ENCODE peak calls at places on chromosome 22, in seven cellular contexts. Q is K562, Y is SK-N-SH, C is HepG2, E is GM12892, N is GM12878, D is H1. I is an unnamed sample.

GRCh38 chr22:36613958-36614357 is 85.0 kb upstream of the EIF3D start:
- DNase-seq in Q (no peak), Y (no peak), C (peak), E (no peak), N (no peak), D (no peak), I (no peak)

GRCh38 chr22:19656541-19657251 is 57.6 kb upstream of the SEPTIN5 start:
- DNase-seq in Q (no peak), Y (no peak), C (no peak), E (no peak), N (no peak), D (no peak), I (no peak)

GRCh38 chr22:19329454-19329853 is 37.9 kb upstream of the CLTCL1 start:
- DNase-seq in Q (no peak), Y (no peak), C (no peak), E (no peak), N (no peak), D (no peak), I (no peak)

GRCh38 chr22:40818192-40818746 is 877 bp downstream of the SLC25A17 start:
- DNase-seq in Q (no peak), Y (no peak), C (no peak), E (no peak), N (no peak), D (no peak), I (no peak)

GRCh38 chr22:49623715-49624114 is 204.0 kb downstream of the BRD1 start:
- DNase-seq in Q (no peak), Y (no peak), C (no peak), E (no peak), N (no peak), D (no peak), I (no peak)

GRCh38 chr22:20128902-20129746 is 2.5 kb upstream of the ZDHHC8 start:
- DNase-seq in Q (peak), Y (no peak), C (peak), E (no peak), N (no peak), D (no peak), I (no peak)

GRCh38 chr22:20186871-20187546 is 36.2 kb upstream of the CCDC188 start:
- DNase-seq in Q (no peak), Y (no peak), C (no peak), E (no peak), N (no peak), D (no peak), I (no peak)

GRCh38 chr22:27218521-27218920 is 561.1 kb downstream of the MIAT start:
- DNase-seq in Q (no peak), Y (peak), C (no peak), E (no peak), N (no peak), D (no peak), I (no peak)

GRCh38 chr22:29062286-29062949 is 787 bp upstream of the C22orf31 start:
- DNase-seq in Q (no peak), Y (no peak), C (peak), E (no peak), N (no peak), D (no peak), I (no peak)

GRCh38 chr22:19143967-19144400 is 467 bp downstream of the ESS2 start:
- DNase-seq in Q (peak), Y (no peak), C (no peak), E (no peak), N (no peak), D (no peak), I (no peak)

GRCh38 chr22:31833930-31834329 is 80.1 kb downstream of the DEPDC5 start:
- DNase-seq in Q (no peak), Y (no peak), C (no peak), E (no peak), N (no peak), D (no peak), I (no peak)

GRCh38 chr22:30277547-30278344 is 11.1 kb upstream of the OSM start:
- DNase-seq in Q (no peak), Y (no peak), C (no peak), E (no peak), N (no peak), D (no peak), I (no peak)

GRCh38 chr22:42416671-42417230 is 15.5 kb downstream of the NFAM1 start:
- DNase-seq in Q (no peak), Y (no peak), C (no peak), E (no peak), N (no peak), D (no peak), I (no peak)

GRCh38 chr22:48653306-48653705 is 1174.4 kb downstream of the BRD1 start:
- DNase-seq in Q (no peak), Y (no peak), C (no peak), E (no peak), N (no peak), D (no peak), I (no peak)

GRCh38 chr22:27580311-27580897 is 221.2 kb downstream of the MN1 start:
- DNase-seq in Q (no peak), Y (no peak), C (no peak), E (no peak), N (no peak), D (no peak), I (no peak)

GRCh38 chr22:42797021-42797420 is 60.1 kb downstream of the ARFGAP3 start:
- DNase-seq in Q (no peak), Y (no peak), C (no peak), E (no peak), N (no peak), D (no peak), I (no peak)

GRCh38 chr22:33658775-33659174 is 261.5 kb downstream of the LARGE1 start:
- DNase-seq in Q (no peak), Y (no peak), C (no peak), E (no peak), N (no peak), D (no peak), I (no peak)

GRCh38 chr22:30902496-30903357 is 65.8 kb downstream of the MORC2 start:
- DNase-seq in Q (no peak), Y (no peak), C (no peak), E (no peak), N (peak), D (no peak), I (no peak)

GRCh38 chr22:42317691-42318547 is 47.5 kb upstream of the TCF20 start:
- DNase-seq in Q (no peak), Y (peak), C (no peak), E (no peak), N (no peak), D (no peak), I (no peak)

GRCh38 chr22:48841881-48842582 is 985.6 kb downstream of the BRD1 start:
- DNase-seq in Q (no peak), Y (no peak), C (no peak), E (no peak), N (no peak), D (no peak), I (no peak)

GRCh38 chr22:20315337-20316216 is 4.3 kb downstream of the DGCR6L start:
- DNase-seq in Q (no peak), Y (no peak), C (no peak), E (no peak), N (no peak), D (no peak), I (no peak)

GRCh38 chr22:32723632-32724031 is 77.9 kb upstream of the TIMP3 start:
- DNase-seq in Q (no peak), Y (no peak), C (no peak), E (peak), N (peak), D (no peak), I (peak)

GRCh38 chr22:38338772-38339379 is 21.6 kb upstream of the CSNK1E start:
- DNase-seq in Q (no peak), Y (no peak), C (no peak), E (no peak), N (no peak), D (no peak), I (no peak)

GRCh38 chr22:36771376-36772063 is 4.4 kb downstream of the IFT27 start:
- DNase-seq in Q (no peak), Y (no peak), C (no peak), E (no peak), N (no peak), D (no peak), I (no peak)

GRCh38 chr22:41285441-41285819 is 557 bp downstream of the RANGAP1 start:
- DNase-seq in Q (peak), Y (peak), C (peak), E (peak), N (no peak), D (no peak), I (peak)

DNA sequence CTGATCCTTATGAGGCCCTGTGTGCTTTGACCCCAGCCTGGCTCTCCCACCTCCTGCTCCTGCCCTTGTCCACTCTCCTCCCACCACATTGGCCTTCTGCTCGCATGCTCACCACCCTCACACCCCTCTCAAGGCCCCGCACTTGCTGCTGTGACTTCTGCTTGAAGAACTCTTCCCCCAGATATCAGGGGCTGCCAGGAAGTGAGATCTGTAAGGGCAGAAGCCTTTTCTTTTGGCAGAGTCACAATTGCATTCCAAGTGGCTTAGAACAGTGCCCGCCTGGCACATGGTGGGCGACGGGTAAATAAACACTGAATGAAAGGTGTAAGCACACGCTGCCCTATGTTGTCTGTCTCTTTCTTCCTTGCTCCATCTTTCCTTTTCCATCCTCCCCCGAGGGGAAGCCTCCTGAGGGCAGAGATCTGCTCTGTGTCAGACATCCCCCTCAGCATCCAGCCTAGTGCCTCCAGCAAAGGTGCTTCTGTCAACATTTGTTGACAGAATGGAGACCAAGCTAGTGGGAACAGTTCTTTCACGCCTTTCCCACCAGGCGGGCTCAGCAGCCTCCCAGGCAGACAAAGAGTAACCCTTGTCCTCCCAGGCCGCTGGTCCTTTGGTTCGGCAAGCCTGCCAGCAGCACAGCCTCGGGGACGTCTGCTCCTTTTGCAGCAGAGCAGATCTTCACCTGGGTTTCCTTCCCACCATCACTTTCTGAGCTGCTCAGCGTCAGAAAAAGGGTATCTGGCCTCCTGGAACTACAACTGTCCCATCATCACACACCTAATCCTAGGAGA is 10.0 kb upstream of the PEX26 start:
- DNase-seq in Q (no peak), Y (no peak), C (no peak), E (no peak), N (no peak), D (no peak), I (no peak)
- TF ChIP-seq TAF1 in Q (no peak), Y (no peak), C (no peak), E (no peak), N (no peak), D (no peak), I (no peak)

DNA sequence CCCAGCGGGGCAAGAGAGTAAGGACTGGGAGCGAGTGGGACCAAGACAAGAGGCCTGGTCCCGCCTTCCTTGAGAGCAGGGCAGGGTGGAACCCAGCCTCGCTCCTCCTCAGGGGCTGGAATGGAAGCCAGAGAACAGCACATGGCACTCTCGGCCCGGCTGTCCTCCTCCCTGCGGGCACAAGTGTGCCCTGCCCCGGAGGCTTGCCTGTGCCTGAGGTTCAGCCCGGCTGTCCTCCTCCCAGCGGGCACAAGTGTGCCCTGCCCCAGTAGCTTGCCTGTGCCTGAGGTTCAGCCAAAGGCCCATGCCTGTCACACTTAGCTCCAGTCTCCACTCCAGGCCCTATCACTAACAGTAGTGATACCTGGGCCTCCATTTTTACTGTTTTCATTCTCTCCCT is 24.2 kb downstream of the SULT4A1 start:
- DNase-seq in Q (no peak), Y (no peak), C (no peak), E (no peak), N (no peak), D (no peak), I (no peak)
- TF ChIP-seq TAF1 in Q (no peak), Y (no peak), C (no peak), E (no peak), N (no peak), D (no peak), I (no peak)

DNA sequence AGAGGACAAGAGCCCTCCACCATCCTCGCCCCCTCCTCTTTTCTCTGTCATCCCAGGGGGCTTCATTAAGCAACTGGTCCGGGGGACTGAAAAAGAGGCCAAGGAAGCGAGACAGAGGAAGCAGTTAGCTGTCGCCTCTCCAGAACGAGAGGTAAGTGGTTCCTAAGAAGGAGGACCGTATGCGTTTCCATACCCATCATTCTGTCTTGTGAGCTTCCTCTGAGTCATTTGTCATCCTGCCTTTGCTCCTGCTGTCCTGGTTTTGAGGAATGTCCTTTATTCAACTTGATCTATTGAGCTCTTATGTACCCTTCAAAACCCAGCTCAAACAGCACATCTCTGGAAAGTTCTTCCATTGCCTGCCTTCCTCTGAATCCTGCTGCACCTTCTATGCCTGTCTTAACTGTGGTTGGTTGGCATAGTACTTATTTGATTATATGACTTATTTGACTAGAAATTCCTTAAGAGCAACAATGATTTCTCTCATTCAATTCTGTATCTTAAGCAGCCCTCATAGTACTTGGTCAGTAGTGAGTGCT is 21.3 kb downstream of the MYO18B start:
- DNase-seq in Q (no peak), Y (no peak), C (no peak), E (no peak), N (no peak), D (no peak), I (no peak)
- TF ChIP-seq TAF1 in Q (no peak), Y (no peak), C (no peak), E (no peak), N (no peak), D (no peak), I (no peak)

DNA sequence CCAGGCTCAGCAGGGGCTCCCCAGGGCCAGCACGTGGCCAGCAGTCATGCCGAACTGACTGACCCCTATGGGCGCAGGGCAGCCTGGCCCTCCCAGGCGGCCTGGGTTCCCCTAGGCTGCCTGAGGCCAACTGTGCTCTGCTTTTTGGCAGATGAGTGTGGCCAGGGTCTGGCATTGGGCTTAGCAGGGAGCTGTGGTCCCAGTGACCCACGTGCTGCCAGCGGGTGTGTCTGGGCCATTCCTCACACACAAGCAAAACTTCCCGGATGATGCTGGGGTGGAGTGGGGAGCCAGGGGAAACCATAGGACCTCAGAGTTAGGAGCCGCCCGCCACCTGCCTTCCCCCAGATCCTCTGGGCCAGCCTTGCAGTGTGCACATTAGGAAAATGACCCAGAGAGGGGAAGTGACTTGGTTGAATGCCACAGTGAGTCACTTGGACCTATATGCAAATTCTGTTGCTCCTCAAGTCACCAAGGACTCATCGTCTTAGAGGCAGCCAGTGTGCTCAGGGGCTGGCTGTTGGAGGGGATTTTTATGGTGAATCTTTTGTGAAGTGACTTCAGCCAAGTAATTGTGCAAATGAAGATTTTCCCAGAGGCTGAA is 6.6 kb downstream of the ADORA2A start:
- DNase-seq in Q (no peak), Y (peak), C (no peak), E (peak), N (peak), D (no peak), I (peak)
- TF ChIP-seq TAF1 in Q (no peak), Y (no peak), C (no peak), E (peak), N (peak), D (no peak), I (peak)

DNA sequence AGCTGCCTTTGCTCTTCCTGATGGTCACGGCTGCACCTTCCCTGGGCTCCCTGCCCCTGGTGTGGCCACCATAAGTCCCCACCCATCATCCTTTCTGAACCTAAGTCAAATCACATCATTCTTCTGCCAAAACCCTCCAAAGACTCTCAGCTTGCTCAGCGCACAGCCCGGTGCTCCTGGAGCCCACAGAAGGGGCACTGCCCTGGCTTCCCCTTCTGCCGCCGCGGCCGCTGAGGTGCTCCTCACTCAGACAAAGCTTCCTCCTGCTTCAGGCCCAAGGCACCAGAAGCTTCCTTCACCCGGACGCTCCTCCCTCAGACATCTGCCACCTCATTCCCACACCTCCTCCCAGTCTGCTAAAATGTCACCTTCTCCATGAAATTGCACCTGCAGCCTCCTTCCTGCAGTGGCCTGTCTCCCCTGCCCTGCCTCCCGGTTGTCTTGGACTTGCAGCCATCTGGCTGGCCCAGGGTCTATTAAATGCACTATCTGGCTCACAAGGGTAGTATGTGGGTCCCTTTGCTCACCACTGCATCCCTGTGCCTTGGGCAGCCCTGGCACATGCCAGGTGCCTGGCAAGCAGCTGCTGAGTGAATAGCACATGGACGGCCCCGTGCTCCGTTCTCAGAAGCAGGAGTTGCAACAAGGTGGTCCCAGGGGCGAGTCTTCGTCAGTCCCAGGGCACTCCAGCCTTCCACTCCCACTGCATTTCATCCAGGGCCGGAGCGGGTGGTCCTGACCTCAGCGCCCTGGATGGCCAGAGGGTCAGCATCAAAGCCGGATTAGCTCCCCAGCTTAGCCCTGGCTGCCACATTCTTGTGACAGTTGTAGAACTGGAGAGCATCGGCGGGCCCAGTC is 108.1 kb downstream of the WNT7B start:
- DNase-seq in Q (no peak), Y (no peak), C (no peak), E (no peak), N (no peak), D (no peak), I (no peak)
- TF ChIP-seq TAF1 in Q (no peak), Y (no peak), C (no peak), E (no peak), N (no peak), D (no peak), I (no peak)

I was measured in GM12891.